ENCODE peak calls at places on chromosomes 6 and 20, in four cellular contexts. P is ascending aorta, X is IMR-90, F is lung. K is an unnamed sample.

GRCh38 chr6:7721654-7722053 is 4.2 kb upstream of the BMP6 start:
- DNase-seq in P (no peak), F (no peak), X (peak; percentile 41), K (no peak)

GRCh38 chr6:125807293-125807692 is 16.5 kb downstream of the NCOA7 start:
- DNase-seq in F (no peak), P (no peak), X (no peak), K (no peak)

GRCh38 chr20:30513050-30513628 is 744.3 kb upstream of the DEFB115 start:
- DNase-seq in P (no peak), X (no peak), F (no peak), K (no peak)

GRCh38 chr20:24134284-24134683 is 145.7 kb upstream of the GGTLC1 start:
- DNase-seq in X (no peak), P (no peak), F (no peak), K (no peak)

GRCh38 chr20:653590-654426 is 808 bp upstream of the SRXN1 start:
- DNase-seq in P (no peak), X (no peak), F (no peak), K (no peak)

GRCh38 chr6:188821-189655 is 103.2 kb upstream of the DUSP22 start:
- DNase-seq in X (peak; percentile 79), F (peak; percentile 86), P (peak; percentile 79), K (peak; percentile 26)

GRCh38 chr6:34664270-34664971 is 32.1 kb downstream of the ILRUN start:
- DNase-seq in X (peak; percentile 62), F (no peak), P (no peak), K (no peak)

GRCh38 chr6:26028753-26029569 is 58.3 kb upstream of the HFE start:
- DNase-seq in X (peak; percentile 37), F (no peak), P (no peak), K (no peak)

GRCh38 chr20:46400828-46401477 is 5.5 kb downstream of the ELMO2 start:
- DNase-seq in X (peak; percentile 46), P (no peak), F (no peak), K (no peak)

GRCh38 chr20:47870475-47870874 is 85.2 kb upstream of the SULF2 start:
- DNase-seq in F (no peak), P (no peak), X (no peak), K (no peak)

GRCh38 chr6:133114973-133115372 is 126.2 kb upstream of the EYA4 start:
- DNase-seq in P (no peak), X (peak; percentile 18), F (no peak), K (peak; percentile 15)

GRCh38 chr6:133040025-133040838 is 200.9 kb upstream of the EYA4 start:
- DNase-seq in P (no peak), X (peak; percentile 34), F (no peak), K (no peak)

GRCh38 chr6:44010411-44011349 is 116.6 kb downstream of the MRPL14 start:
- DNase-seq in P (no peak), F (no peak), X (peak; percentile 100), K (peak; percentile 92)

GRCh38 chr20:50470249-50470858 is 39.8 kb upstream of the PTPN1 start:
- DNase-seq in F (no peak), X (no peak), P (no peak), K (no peak)

GRCh38 chr20:46122071-46122470 is 4.0 kb downstream of the CD40 start:
- DNase-seq in F (no peak), P (no peak), X (peak; percentile 59), K (peak; percentile 40)

DNA sequence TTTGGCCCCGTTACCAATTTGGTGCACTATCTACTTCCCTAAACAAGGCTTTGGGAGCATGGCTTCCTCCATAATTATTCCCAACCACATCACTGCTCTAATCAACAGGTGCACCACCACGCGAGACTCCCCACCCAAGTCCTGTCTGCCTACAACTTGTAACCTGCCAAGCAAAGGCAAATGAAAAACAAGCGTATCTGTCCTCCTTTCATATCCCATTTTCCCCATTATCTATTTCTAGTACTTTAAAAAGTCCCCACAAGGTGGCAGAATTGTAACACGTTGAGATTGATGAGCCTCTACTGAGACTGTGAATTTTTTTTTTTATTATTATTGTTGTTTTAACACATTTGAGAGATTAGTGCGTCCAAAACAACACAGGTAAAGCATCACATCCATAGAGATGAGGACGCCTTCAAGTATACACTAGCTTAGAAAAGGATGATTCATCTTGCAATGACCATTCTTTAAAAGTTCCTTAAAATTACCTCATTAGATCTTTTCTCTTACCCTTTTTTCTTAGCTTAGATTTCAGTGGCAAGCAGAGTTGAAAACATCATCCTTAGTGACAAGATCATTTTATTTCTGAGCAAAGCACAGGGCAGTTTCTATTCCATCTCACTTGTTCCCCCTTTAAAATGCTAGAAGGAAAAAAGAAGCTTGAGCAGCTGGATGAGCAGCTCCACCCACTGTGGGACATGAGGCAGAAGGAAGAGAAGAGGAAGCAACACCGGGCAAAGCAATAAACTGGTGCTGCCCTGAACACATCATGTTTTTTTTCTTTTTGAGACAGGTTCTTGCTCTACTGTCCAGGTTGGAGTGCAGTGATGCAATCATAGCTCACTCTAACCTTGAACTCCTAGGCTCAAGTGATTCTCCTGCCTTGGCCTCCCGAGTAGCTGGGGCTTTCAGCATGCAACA is 210.8 kb downstream of the ARHGAP18 start:
- DNase-seq in P (no peak), F (no peak), X (peak; percentile 61), K (no peak)
- H3K4me3 ChIP-seq in P (no peak overlapping the region), F (no peak overlapping the region), X (no peak overlapping the region), K (no peak overlapping the region)

DNA sequence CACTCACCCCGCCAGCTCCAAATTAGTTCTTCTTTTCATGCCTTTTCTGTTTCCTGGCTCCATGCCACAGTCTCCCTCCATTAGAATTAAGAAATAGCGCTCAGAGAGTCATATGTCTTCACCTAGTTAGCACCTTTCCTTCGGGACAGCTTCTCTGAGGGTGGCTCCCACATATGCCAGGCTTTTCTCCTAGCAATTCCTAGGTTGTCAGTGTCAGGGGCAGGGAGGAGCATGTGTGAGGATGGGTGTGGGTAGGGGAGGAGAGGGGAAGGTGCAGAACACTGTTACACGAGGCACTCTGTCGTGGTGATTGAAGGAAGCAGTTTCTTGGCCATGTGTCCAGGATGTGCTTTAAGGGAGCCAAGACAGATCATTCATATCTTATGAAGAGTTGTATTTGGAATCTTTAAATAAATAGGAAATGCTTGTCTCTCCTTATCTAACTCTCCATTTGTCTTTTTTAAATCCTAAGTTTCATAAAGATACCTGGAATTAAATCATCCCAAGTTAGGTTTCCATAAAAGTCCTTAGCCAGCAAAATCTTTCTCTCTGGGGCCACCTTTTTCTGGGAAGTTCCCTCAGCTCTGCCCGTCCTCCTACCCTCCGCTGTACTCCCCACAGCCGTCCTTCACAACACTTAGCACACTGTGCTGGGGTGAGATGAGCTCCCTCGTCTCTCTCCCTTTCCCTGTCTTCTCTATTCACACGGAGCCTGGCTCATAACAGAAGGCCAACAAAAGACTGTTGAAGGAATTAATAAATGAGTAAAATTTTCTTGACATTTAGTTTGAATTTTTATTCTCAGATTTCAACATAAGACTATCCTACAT is 361.0 kb downstream of the CD83 start:
- DNase-seq in P (no peak), F (no peak), X (peak; percentile 49), K (no peak)
- TF ChIP-seq CTCF in P (no peak), F (no peak), X (no peak), K (no peak)

GRCh38 chr6:89670935-89671565 is 32.5 kb upstream of the LYRM2 start:
- DNase-seq in P (no peak), X (no peak), F (no peak), K (no peak)
- H3K4me3 ChIP-seq in P (no peak overlapping the region), X (no peak overlapping the region), F (no peak overlapping the region), K (no peak overlapping the region)

DNA sequence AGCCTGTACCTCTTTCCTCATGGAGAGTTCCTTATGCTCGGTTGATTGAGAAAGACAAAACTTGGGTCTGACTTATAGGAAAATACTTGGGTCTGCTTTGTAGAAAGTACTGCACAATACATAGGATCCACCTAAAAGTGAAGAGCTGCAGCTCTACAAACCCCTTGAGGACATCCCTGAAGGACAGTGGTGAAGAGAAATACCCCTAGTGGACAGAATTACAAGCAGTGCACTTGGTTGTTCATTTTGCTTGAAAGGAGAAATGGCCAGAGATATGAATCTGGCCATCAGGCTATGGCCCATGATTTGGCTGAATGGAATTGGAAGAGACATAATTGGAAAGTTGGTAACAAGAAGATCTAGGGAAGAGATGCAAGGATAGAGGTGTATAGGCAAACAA is 8.3 kb downstream of the CD24 start:
- DNase-seq in P (no peak), X (no peak), F (no peak), K (no peak)
- TF ChIP-seq CTCF in P (no peak), X (no peak), F (no peak), K (peak; percentile 41)

GRCh38 chr6:73581293-73581692 is 60.5 kb upstream of the EEF1A1 start:
- DNase-seq in P (no peak), X (no peak), F (no peak), K (no peak)

GRCh38 chr6:73585566-73586415 is 65.0 kb upstream of the EEF1A1 start:
- DNase-seq in F (peak; percentile 45), P (peak; percentile 75), X (peak; percentile 85), K (peak; percentile 54)

GRCh38 chr6:73580247-73581149 is 59.7 kb upstream of the EEF1A1 start:
- DNase-seq in P (peak; percentile 95), X (peak; percentile 98), F (peak; percentile 79), K (peak; percentile 97)

GRCh38 chr6:73586416-73586974 is 65.7 kb upstream of the EEF1A1 start:
- DNase-seq in X (peak; percentile 41), P (no peak), F (no peak), K (peak; percentile 15)
- H3K4me3 ChIP-seq in X (peak overlapping the region; percentile 29), P (peak overlapping the region; percentile 25), F (no peak overlapping the region), K (peak overlapping the region; percentile 37)

DNA sequence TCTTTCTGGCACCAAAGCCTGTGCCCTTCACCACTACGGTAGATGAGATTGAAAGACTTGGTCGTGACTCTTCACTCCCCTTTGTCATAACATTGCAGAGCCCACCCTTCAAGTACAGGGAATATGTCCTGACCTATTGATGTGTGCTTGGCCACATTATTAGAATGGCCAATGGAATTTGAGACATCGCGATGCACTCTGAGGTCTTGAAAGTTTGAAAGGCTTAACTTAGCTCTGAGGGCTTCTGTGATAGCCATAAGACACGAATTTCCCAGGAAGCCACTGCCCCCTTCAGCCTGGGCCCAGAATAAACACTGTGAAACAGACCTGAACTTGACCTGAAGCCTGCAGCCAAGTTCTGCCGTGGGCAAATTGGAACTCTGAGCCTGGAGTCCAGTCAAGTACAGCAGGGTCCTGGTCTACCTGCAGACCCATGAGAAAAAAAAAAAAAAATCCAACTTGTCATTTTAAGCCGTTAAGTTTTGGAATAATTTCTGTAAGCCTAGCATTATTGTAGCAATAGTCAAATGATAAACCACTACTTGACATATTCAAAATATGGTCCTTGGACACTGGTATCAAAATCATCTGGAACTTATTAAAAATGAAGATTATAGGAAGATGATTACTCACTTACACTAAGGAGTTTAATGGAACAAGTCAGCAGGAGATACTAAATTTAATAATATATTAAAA is 36.9 kb upstream of the TRAF3IP2 start:
- DNase-seq in F (peak; percentile 67), P (peak; percentile 80), X (peak; percentile 66), K (peak; percentile 47)
- TF ChIP-seq CTCF in F (peak; percentile 64), P (peak; percentile 59), X (peak; percentile 79), K (peak; percentile 79)

DNA sequence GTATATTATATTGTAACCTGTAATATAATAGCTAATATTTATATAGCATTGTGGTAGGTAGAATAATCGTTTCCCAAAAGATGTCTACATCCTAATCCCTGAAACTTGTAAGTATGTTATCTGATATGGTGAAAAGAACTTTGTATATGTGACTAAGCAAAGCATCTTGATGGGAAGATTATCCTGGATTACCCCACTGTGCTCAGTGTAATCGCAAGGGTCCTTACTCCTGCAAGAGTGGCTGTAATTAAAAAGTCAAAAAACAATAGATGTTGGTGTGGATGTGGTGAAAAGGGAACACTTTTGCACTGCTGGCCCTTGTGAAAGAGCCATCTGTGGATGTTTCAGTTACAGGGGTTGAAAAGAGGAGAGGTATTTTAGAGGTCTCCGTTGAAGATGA is 95.2 kb downstream of the EDN1 start:
- DNase-seq in P (no peak), F (no peak), X (no peak), K (no peak)
- H3K4me3 ChIP-seq in P (no peak overlapping the region), F (no peak overlapping the region), X (no peak overlapping the region), K (no peak overlapping the region)